ENCODE peak calls at places on chromosomes 16 and 17, in eight cellular contexts. One of them, this sample, is unnamed.
A peak's percentile ranks its signal among the peaks of the same experiment; 100 is the strongest.

GRCh38 chr16:84482001-84482891 is 22.2 kb downstream of the MEAK7 start:
- DNase-seq in fibroblast of lung: no peak
- DNase-seq in prostate gland: no peak
- DNase-seq in HCT116: no peak
- DNase-seq in NT2/D1: no peak
- DNase-seq in lung: no peak
- DNase-seq in stomach: peak; percentile 21
- DNase-seq in cardiac muscle cell: peak; percentile 7
- DNase-seq in this sample: no peak

GRCh38 chr17:15744885-15745284 is 12.8 kb downstream of the TBC1D26 start:
- DNase-seq in HCT116: no peak
- DNase-seq in NT2/D1: no peak
- DNase-seq in cardiac muscle cell: no peak
- DNase-seq in fibroblast of lung: no peak
- DNase-seq in stomach: no peak
- DNase-seq in lung: peak; percentile 47
- DNase-seq in prostate gland: no peak
- DNase-seq in this sample: no peak

GRCh38 chr16:10744370-10745030 is 858 bp downstream of the NUBP1 start:
- DNase-seq in stomach: no peak
- DNase-seq in fibroblast of lung: no peak
- DNase-seq in NT2/D1: peak; percentile 5
- DNase-seq in lung: no peak
- DNase-seq in HCT116: no peak
- DNase-seq in prostate gland: no peak
- DNase-seq in cardiac muscle cell: no peak
- DNase-seq in this sample: no peak

GRCh38 chr17:77164483-77165030 is 23.8 kb downstream of the SEC14L1 start:
- DNase-seq in stomach: no peak
- DNase-seq in lung: no peak
- DNase-seq in prostate gland: no peak
- DNase-seq in fibroblast of lung: no peak
- DNase-seq in HCT116: no peak
- DNase-seq in cardiac muscle cell: no peak
- DNase-seq in NT2/D1: no peak
- DNase-seq in this sample: no peak

GRCh38 chr16:57955572-57955971 is 15.4 kb downstream of the CNGB1 start:
- DNase-seq in HCT116: no peak
- DNase-seq in cardiac muscle cell: no peak
- DNase-seq in lung: peak; percentile 61
- DNase-seq in prostate gland: peak; percentile 45
- DNase-seq in NT2/D1: no peak
- DNase-seq in stomach: peak; percentile 82
- DNase-seq in fibroblast of lung: no peak
- DNase-seq in this sample: no peak

GRCh38 chr17:65994114-65994513 is 197.8 kb downstream of the CEP112 start:
- DNase-seq in HCT116: no peak
- DNase-seq in NT2/D1: no peak
- DNase-seq in cardiac muscle cell: no peak
- DNase-seq in fibroblast of lung: no peak
- DNase-seq in lung: no peak
- DNase-seq in stomach: no peak
- DNase-seq in prostate gland: no peak
- DNase-seq in this sample: no peak

GRCh38 chr17:35214192-35214591 is 20.0 kb upstream of the SLC35G3 start:
- DNase-seq in lung: no peak
- DNase-seq in cardiac muscle cell: no peak
- DNase-seq in NT2/D1: no peak
- DNase-seq in stomach: no peak
- DNase-seq in fibroblast of lung: no peak
- DNase-seq in HCT116: no peak
- DNase-seq in prostate gland: no peak
- DNase-seq in this sample: peak; percentile 68

GRCh38 chr16:70689035-70689969 is 3.4 kb upstream of the MTSS2 start:
- DNase-seq in fibroblast of lung: no peak
- DNase-seq in lung: peak; percentile 77
- DNase-seq in NT2/D1: no peak
- DNase-seq in stomach: peak; percentile 86
- DNase-seq in prostate gland: peak; percentile 72
- DNase-seq in HCT116: no peak
- DNase-seq in cardiac muscle cell: no peak
- DNase-seq in this sample: no peak

GRCh38 chr16:71927383-71927782 is 32.1 kb downstream of the IST1 start:
- DNase-seq in stomach: peak; percentile 44
- DNase-seq in cardiac muscle cell: peak; percentile 95
- DNase-seq in prostate gland: peak; percentile 42
- DNase-seq in HCT116: peak; percentile 42
- DNase-seq in lung: peak; percentile 34
- DNase-seq in NT2/D1: no peak
- DNase-seq in fibroblast of lung: peak; percentile 87
- DNase-seq in this sample: peak; percentile 89

GRCh38 chr17:65750678-65751077 is 189.2 kb upstream of the AXIN2 start:
- DNase-seq in NT2/D1: no peak
- DNase-seq in HCT116: peak; percentile 93
- DNase-seq in prostate gland: peak; percentile 92
- DNase-seq in cardiac muscle cell: peak; percentile 92
- DNase-seq in fibroblast of lung: peak; percentile 88
- DNase-seq in lung: peak; percentile 75
- DNase-seq in stomach: peak; percentile 87
- DNase-seq in this sample: peak; percentile 86

DNA sequence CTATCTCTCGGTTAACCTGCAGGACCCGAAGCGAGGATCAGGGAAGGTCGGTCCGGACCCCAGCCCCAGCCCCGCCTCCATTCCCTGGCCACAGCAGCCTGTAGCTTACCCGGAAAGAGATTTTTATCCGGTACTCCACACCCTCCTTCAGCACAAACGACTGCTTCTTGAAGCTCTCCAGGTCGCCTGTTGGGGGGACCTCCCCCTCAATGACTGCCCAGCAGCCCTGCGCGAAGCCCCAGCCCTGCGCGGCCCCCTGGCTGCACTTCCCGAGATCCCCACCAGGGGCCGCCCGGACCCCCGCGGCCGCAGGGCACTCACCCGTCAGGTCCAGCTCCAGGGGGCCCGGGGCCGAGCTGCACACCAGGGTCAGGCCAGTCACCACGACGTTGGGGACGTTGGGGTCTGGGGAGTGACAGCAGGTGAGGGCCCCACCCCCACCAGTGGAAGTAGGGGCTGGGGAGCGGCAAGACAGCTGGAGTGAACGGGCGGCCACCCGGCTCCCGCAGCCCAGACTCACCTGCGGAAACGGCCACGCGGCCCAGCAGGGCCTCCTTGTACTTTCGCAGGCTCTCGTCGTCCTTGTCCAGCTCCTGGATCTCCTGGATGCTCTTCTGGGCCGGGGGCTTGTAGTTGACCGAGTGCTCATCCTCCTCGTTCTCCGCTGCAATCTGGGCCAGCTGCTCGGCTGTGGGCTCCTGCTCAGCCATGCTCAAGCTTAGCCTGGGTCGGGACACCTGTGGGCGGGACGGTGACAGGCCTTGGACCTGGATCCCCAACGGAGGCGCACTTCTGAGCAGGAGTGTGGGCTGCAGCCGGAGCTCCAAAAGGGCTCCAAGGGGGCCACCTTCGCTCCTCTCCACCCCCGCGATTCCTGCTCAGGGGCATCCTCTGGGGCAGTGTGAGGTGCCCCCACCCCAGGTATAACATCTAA is 1.6 kb downstream of the ARHGDIA start:
- DNase-seq in cardiac muscle cell: peak; percentile 50
- DNase-seq in prostate gland: no peak
- DNase-seq in HCT116: no peak
- DNase-seq in lung: no peak
- DNase-seq in NT2/D1: no peak
- DNase-seq in stomach: peak; percentile 33
- DNase-seq in fibroblast of lung: peak; percentile 32
- DNase-seq in this sample: peak; percentile 58
- H3K4me1 ChIP-seq in cardiac muscle cell: peaks cover 44% of the 10 kb centered on the region
- H3K4me1 ChIP-seq in prostate gland: peaks cover 21% of the 10 kb centered on the region
- H3K4me1 ChIP-seq in HCT116: peaks cover 38% of the 10 kb centered on the region
- H3K4me1 ChIP-seq in lung: peaks cover 11% of the 10 kb centered on the region
- H3K4me1 ChIP-seq in NT2/D1: peaks cover 39% of the 10 kb centered on the region
- H3K4me1 ChIP-seq in stomach: peaks cover 54% of the 10 kb centered on the region
- H3K4me1 ChIP-seq in fibroblast of lung: peaks cover 20% of the 10 kb centered on the region
- H3K4me1 ChIP-seq in this sample: peaks cover 4% of the 10 kb centered on the region

GRCh38 chr17:4314618-4315017 is 50.8 kb upstream of the ANKFY1 start:
- DNase-seq in cardiac muscle cell: no peak
- DNase-seq in fibroblast of lung: no peak
- DNase-seq in NT2/D1: no peak
- DNase-seq in prostate gland: no peak
- DNase-seq in HCT116: no peak
- DNase-seq in lung: no peak
- DNase-seq in stomach: no peak
- DNase-seq in this sample: no peak
- H3K4me1 ChIP-seq in cardiac muscle cell: peaks cover 66% of the 10 kb centered on the region
- H3K4me1 ChIP-seq in fibroblast of lung: peaks cover 12% of the 10 kb centered on the region
- H3K4me1 ChIP-seq in NT2/D1: peaks cover 2% of the 10 kb centered on the region
- H3K4me1 ChIP-seq in prostate gland: peaks cover 13% of the 10 kb centered on the region
- H3K4me1 ChIP-seq in HCT116: no peaks in the 10 kb centered on the region
- H3K4me1 ChIP-seq in lung: peaks cover 5% of the 10 kb centered on the region
- H3K4me1 ChIP-seq in stomach: peaks cover 51% of the 10 kb centered on the region
- H3K4me1 ChIP-seq in this sample: peaks cover 12% of the 10 kb centered on the region

DNA sequence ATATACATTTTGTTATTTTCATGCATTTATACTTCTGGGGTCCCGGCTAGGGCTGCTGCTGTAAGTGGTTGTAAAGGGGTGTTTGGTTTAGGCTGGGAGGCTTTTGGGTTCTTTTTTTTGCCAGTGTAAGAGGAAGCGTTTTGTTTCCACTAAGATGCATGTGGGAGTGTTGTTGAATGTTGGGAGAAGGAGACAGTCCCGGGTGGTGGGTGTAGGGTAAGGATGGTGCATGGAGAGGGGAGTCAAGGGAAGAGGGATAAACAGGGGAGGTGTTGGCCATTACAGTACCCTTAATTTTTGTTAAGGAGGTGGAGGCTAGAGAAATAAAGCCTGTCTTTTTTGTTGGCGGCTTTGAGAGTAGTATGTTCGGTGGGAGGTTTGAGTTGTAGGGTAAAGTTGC is 8.4 kb upstream of the ZNF747 start:
- DNase-seq in prostate gland: no peak
- DNase-seq in cardiac muscle cell: no peak
- DNase-seq in stomach: no peak
- DNase-seq in HCT116: no peak
- DNase-seq in NT2/D1: no peak
- DNase-seq in lung: no peak
- DNase-seq in fibroblast of lung: no peak
- DNase-seq in this sample: no peak
- H3K4me1 ChIP-seq in prostate gland: no peaks in the 10 kb centered on the region
- H3K4me1 ChIP-seq in cardiac muscle cell: peaks cover 58% of the 10 kb centered on the region
- H3K4me1 ChIP-seq in stomach: peaks cover 4% of the 10 kb centered on the region
- H3K4me1 ChIP-seq in HCT116: no peaks in the 10 kb centered on the region
- H3K4me1 ChIP-seq in NT2/D1: peaks cover 34% of the 10 kb centered on the region
- H3K4me1 ChIP-seq in lung: peaks cover 2% of the 10 kb centered on the region
- H3K4me1 ChIP-seq in fibroblast of lung: peaks cover 2% of the 10 kb centered on the region
- H3K4me1 ChIP-seq in this sample: no peaks in the 10 kb centered on the region

GRCh38 chr17:231966-232807 is 50.7 kb upstream of the DOC2B start:
- DNase-seq in HCT116: no peak
- DNase-seq in fibroblast of lung: no peak
- DNase-seq in stomach: no peak
- DNase-seq in prostate gland: no peak
- DNase-seq in NT2/D1: no peak
- DNase-seq in cardiac muscle cell: no peak
- DNase-seq in lung: no peak
- DNase-seq in this sample: no peak

GRCh38 chr17:229130-229944 is 47.9 kb upstream of the DOC2B start:
- DNase-seq in fibroblast of lung: no peak
- DNase-seq in HCT116: no peak
- DNase-seq in cardiac muscle cell: peak; percentile 35
- DNase-seq in stomach: no peak
- DNase-seq in prostate gland: no peak
- DNase-seq in lung: no peak
- DNase-seq in NT2/D1: no peak
- DNase-seq in this sample: no peak

GRCh38 chr17:229945-230235 is 48.4 kb upstream of the DOC2B start:
- DNase-seq in fibroblast of lung: no peak
- DNase-seq in stomach: no peak
- DNase-seq in NT2/D1: no peak
- DNase-seq in cardiac muscle cell: no peak
- DNase-seq in HCT116: no peak
- DNase-seq in lung: no peak
- DNase-seq in prostate gland: no peak
- DNase-seq in this sample: no peak

GRCh38 chr17:231191-231965 is 49.9 kb upstream of the DOC2B start:
- DNase-seq in NT2/D1: no peak
- DNase-seq in fibroblast of lung: no peak
- DNase-seq in cardiac muscle cell: no peak
- DNase-seq in prostate gland: no peak
- DNase-seq in HCT116: no peak
- DNase-seq in stomach: no peak
- DNase-seq in lung: no peak
- DNase-seq in this sample: no peak

DNA sequence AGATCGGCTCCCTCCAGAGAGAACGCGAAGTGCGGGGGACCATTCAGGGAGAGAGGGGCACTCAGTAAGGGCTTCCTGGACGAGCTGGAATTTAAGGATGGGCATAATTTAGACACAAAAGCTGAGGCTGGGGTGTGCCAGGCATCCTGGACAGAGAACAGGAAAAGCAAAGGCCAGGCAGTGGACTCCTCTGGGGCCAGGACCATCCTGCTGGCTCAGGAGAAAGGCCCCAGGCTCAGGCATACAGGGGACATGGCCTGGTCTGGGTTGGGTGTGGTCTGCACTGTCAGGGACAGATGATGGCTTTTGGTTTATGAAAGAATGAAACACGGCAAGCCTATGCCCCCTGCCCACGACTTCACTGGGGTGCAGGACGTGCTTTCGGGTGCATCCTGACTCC is 48.9 kb upstream of the DOC2B start:
- DNase-seq in lung: no peak
- DNase-seq in fibroblast of lung: no peak
- DNase-seq in HCT116: no peak
- DNase-seq in prostate gland: no peak
- DNase-seq in cardiac muscle cell: no peak
- DNase-seq in NT2/D1: no peak
- DNase-seq in stomach: no peak
- DNase-seq in this sample: no peak
- H3K4me1 ChIP-seq in lung: peaks cover 3% of the 10 kb centered on the region
- H3K4me1 ChIP-seq in fibroblast of lung: no peaks in the 10 kb centered on the region
- H3K4me1 ChIP-seq in HCT116: no peaks in the 10 kb centered on the region
- H3K4me1 ChIP-seq in prostate gland: no peaks in the 10 kb centered on the region
- H3K4me1 ChIP-seq in cardiac muscle cell: no peaks in the 10 kb centered on the region
- H3K4me1 ChIP-seq in NT2/D1: peaks cover 6% of the 10 kb centered on the region
- H3K4me1 ChIP-seq in stomach: peaks cover 6% of the 10 kb centered on the region
- H3K4me1 ChIP-seq in this sample: no peaks in the 10 kb centered on the region

DNA sequence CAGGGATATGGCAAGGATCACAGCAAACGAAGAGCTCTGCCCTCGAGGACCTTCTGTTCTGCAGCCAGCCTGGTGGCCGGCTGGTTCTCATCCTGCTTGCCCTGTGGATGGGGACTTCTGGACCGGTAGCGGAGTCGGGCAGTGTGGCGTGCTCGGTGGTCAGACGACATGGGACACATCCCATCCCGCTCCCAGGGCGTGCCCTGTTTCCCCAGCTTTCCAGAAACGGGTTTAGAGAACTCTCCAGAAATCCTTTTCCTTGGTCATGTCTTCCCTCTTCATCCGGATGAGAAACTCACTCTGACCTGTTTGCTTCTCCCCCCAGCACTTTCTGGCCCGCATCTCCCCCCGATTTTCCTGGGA is 115.8 kb downstream of the OR1D5 start:
- DNase-seq in prostate gland: no peak
- DNase-seq in HCT116: no peak
- DNase-seq in lung: no peak
- DNase-seq in cardiac muscle cell: no peak
- DNase-seq in fibroblast of lung: no peak
- DNase-seq in stomach: no peak
- DNase-seq in NT2/D1: no peak
- DNase-seq in this sample: no peak
- H3K4me1 ChIP-seq in prostate gland: no peaks in the 10 kb centered on the region
- H3K4me1 ChIP-seq in HCT116: peaks cover 5% of the 10 kb centered on the region
- H3K4me1 ChIP-seq in lung: peaks cover 2% of the 10 kb centered on the region
- H3K4me1 ChIP-seq in cardiac muscle cell: peaks cover 7% of the 10 kb centered on the region
- H3K4me1 ChIP-seq in fibroblast of lung: no peaks in the 10 kb centered on the region
- H3K4me1 ChIP-seq in stomach: peaks cover 5% of the 10 kb centered on the region
- H3K4me1 ChIP-seq in NT2/D1: no peaks in the 10 kb centered on the region
- H3K4me1 ChIP-seq in this sample: no peaks in the 10 kb centered on the region

GRCh38 chr17:7355053-7355452 is at the start of gene TMEM95:
- DNase-seq in cardiac muscle cell: no peak
- DNase-seq in HCT116: no peak
- DNase-seq in prostate gland: no peak
- DNase-seq in fibroblast of lung: peak; percentile 18
- DNase-seq in NT2/D1: no peak
- DNase-seq in lung: no peak
- DNase-seq in stomach: no peak
- DNase-seq in this sample: no peak
- H3K4me1 ChIP-seq in cardiac muscle cell: peaks cover 6% of the 10 kb centered on the region
- H3K4me1 ChIP-seq in HCT116: peaks cover 23% of the 10 kb centered on the region
- H3K4me1 ChIP-seq in prostate gland: peaks cover 5% of the 10 kb centered on the region
- H3K4me1 ChIP-seq in fibroblast of lung: peaks cover 15% of the 10 kb centered on the region
- H3K4me1 ChIP-seq in NT2/D1: peaks cover 10% of the 10 kb centered on the region
- H3K4me1 ChIP-seq in lung: peaks cover 14% of the 10 kb centered on the region
- H3K4me1 ChIP-seq in stomach: peaks cover 30% of the 10 kb centered on the region
- H3K4me1 ChIP-seq in this sample: no peaks in the 10 kb centered on the region

This sample was measured in small intestine.